ENCODE peak calls at places on chromosomes 3 and 15, in seven cellular contexts. Y is PC-3, K is MM.1S, B is GM23248, P is hepatocyte, G is HCT116, S is GM23338. J is an unnamed sample. For H3K9me2, the result is how much of the 10 kb centered on the place peaks cover.

GRCh38 chr3:194003128-194004057 is 132.6 kb upstream of the HES1 start:
- DNase-seq in Y (peak), K (peak), B (peak), P (peak), G (peak), S (peak), J (peak)

GRCh38 chr3:181618260-181618659 is 93.5 kb upstream of the SOX2 start:
- DNase-seq in Y (no peak), K (no peak), B (no peak), P (no peak), G (no peak), S (no peak), J (no peak)

GRCh38 chr3:194339836-194340235 is 11.3 kb downstream of the CPN2 start:
- DNase-seq in Y (no peak), K (no peak), B (no peak), P (no peak), G (no peak), S (peak), J (no peak)

GRCh38 chr15:48352474-48353072 is 21.3 kb downstream of the DUT start:
- DNase-seq in Y (peak), K (peak), B (peak), P (peak), G (peak), S (peak), J (peak)

GRCh38 chr3:10985181-10985580 is 7.4 kb upstream of the SLC6A1 start:
- DNase-seq in Y (no peak), K (no peak), B (no peak), P (no peak), G (no peak), S (no peak), J (no peak)

GRCh38 chr3:98545940-98546339 is 14.2 kb downstream of the GPR15 start:
- DNase-seq in Y (no peak), K (peak), B (no peak), P (no peak), G (no peak), S (no peak), J (no peak)

GRCh38 chr15:28103402-28103801 is 4.3 kb upstream of the OCA2 start:
- DNase-seq in Y (no peak), K (no peak), B (no peak), P (no peak), G (no peak), S (no peak), J (no peak)

GRCh38 chr15:67108122-67108871 is 42.9 kb downstream of the SMAD3 start:
- DNase-seq in Y (no peak), K (no peak), B (peak), P (no peak), G (no peak), S (no peak), J (no peak)

GRCh38 chr3:128170866-128171516 is 17.7 kb downstream of the EEFSEC start:
- DNase-seq in Y (peak), K (no peak), B (peak), P (peak), G (peak), S (peak), J (peak)

GRCh38 chr15:43256341-43256740 is 10.4 kb downstream of the TGM5 start:
- DNase-seq in Y (no peak), K (no peak), B (no peak), P (no peak), G (no peak), S (no peak), J (no peak)

DNA sequence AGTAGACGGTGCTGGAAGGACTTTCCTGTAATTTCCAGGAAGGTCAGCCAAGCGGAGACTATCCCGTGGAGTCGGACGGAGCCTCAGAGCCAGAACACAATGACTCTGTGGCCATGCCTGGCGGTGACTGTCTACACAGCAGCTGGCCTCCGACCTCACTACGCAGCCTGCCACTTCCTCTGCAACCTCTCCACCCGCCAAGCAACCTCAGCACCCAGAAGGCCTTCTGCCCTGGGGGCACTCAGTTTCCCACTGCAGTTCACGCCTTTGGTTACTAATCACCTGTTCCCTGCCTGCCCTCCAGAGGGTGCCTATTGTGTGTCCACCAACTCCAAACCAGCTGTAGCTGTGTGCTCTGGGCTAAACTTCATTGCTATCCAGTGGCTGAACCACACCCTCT is 44.0 kb downstream of the TM2D3 start:
- DNase-seq in Y (no peak), K (no peak), B (no peak), P (no peak), G (no peak), S (no peak), J (no peak)
- TF ChIP-seq EZH2 in Y (no peak), K (no peak), B (no peak), P (no peak), G (no peak), S (no peak), J (no peak)

DNA sequence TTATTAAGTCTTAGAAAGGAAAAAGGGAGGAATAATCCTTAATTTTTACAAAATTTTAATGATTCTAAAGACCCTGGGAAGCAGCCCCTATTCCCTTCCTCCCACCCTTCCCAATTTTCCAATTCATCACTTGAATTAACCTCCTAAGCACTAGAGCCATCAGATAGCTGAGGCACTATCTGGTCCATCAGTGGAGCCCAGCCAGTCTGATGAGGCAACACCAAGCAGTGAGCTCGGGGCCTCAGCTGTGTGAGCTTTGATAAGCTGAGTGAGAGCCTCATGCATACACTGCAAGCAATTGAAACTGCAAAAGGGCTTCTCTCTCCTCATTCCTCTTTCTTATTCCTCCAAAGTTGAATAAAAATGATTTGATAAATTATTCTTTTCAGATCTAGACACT is 31.9 kb downstream of the TUSC7 start:
- DNase-seq in Y (no peak), K (no peak), B (no peak), P (peak), G (no peak), S (peak), J (no peak)
- H3K9me2 ChIP-seq in Y (under half), K (under half), B (under half), P (under half), G (under half), S (under half), J (under half)

GRCh38 chr3:96814581-96815567 is at the start of gene EPHA6:
- DNase-seq in Y (no peak), K (no peak), B (peak), P (peak), G (no peak), S (peak), J (no peak)
- TF ChIP-seq EZH2 in Y (no peak), K (no peak), B (peak), P (no peak), G (no peak), S (peak), J (no peak)

GRCh38 chr3:123561188-123561587 is 23.7 kb downstream of the HACD2 start:
- DNase-seq in Y (no peak), K (no peak), B (no peak), P (no peak), G (no peak), S (no peak), J (no peak)
- H3K9me2 ChIP-seq in Y (under half), K (under half), B (under half), P (under half), G (under half), S (under half), J (under half)

GRCh38 chr3:184230603-184231528 is 1.5 kb downstream of the VWA5B2 start:
- DNase-seq in Y (peak), K (no peak), B (peak), P (no peak), G (no peak), S (peak), J (no peak)
- TF ChIP-seq EZH2 in Y (no peak), K (peak), B (peak), P (peak), G (no peak), S (peak), J (no peak)

DNA sequence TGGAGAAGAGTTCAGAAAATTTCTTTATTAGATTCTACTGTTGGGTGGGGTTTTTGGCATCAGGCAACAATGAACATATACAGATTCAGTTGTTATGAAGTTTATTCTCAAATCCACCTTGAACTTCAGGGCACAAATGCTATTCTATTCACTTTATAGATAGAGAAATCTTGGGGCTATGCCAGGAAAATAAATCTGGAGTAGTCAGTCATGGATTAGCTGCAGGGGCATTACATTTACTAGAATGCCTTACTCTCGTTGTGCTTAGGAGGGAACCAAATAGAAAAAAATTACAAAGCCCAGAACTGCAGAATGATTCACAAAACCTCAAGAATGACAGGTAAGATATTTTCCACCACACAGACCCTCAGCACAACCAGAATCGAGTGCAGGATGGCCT is 216.7 kb downstream of the CDIN1 start:
- DNase-seq in Y (peak), K (no peak), B (no peak), P (no peak), G (no peak), S (no peak), J (no peak)
- H3K9me2 ChIP-seq in Y (under half), K (under half), B (under half), P (under half), G (under half), S (under half), J (under half)

GRCh38 chr3:62369476-62369743 is 3.9 kb downstream of the FEZF2 start:
- DNase-seq in Y (no peak), K (no peak), B (no peak), P (no peak), G (no peak), S (no peak), J (no peak)

GRCh38 chr3:62371032-62371734 is 2.2 kb downstream of the FEZF2 start:
- DNase-seq in Y (no peak), K (no peak), B (no peak), P (no peak), G (no peak), S (peak), J (no peak)

GRCh38 chr3:62368705-62369475 is 4.5 kb downstream of the FEZF2 start:
- DNase-seq in Y (no peak), K (no peak), B (peak), P (no peak), G (no peak), S (peak), J (no peak)

GRCh38 chr3:62371735-62372591 is 1.4 kb downstream of the FEZF2 start:
- DNase-seq in Y (no peak), K (no peak), B (no peak), P (no peak), G (no peak), S (peak), J (no peak)

DNA sequence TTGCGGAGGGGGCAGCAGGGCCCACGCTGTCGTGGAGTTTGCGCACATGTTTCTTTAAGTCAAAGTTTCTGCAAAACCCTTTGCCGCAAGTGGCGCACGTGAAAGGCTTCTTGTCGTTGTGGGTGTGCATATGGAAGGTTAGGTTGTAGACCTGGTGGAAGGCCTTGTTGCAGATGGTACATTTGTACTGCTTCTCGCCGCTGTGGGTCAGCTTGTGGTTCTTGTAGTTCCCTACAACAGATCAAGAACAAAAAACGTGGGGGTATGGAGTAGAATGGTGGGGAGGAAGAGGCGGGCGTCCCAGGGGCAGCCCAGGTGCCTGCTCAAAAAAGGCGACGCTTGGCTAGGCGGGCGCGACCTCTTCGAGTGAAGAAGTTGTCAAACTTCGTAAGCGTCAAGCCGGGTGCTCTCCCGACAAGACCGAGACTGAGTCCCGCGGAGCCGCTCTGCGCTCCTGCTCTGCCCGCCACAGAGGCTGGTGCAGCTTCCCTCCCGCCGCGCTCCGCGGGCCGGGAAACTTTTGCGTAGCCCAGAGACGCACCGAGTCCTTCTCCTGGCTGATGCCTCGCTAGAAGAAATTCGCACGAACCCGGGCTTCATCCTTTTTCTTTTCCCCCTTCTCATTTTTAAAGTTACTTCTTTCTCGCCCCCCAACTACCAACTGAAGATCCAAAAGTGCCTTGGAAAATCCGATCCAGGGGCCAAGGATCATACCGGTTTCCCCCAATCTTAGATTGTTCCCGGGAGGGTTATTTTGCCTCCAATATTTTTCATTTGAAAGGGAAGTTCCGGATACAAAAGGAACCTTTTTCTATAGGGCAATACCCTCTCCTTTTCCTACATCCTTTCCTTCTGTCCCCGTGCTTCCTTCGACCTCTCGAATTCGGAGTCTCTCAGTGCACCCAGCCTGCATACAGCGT is 3.0 kb downstream of the FEZF2 start:
- DNase-seq in Y (no peak), K (no peak), B (no peak), P (no peak), G (no peak), S (peak), J (no peak)
- TF ChIP-seq EZH2 in Y (no peak), K (no peak), B (peak), P (peak), G (no peak), S (peak), J (no peak)